ENCODE peak calls at places on chromosomes 1 and 21, in five cellular contexts. G is GM12891, K is IMR-90, B is adrenal gland, Z is K562. U is an unnamed sample.

GRCh38 chr1:28756846-28757245 is 20.1 kb downstream of the YTHDF2 start:
- DNase-seq in Z (no peak), G (no peak), K (no peak), B (no peak), U (no peak)

GRCh38 chr1:178513278-178513983 is 522 bp downstream of the TEX35 start:
- DNase-seq in Z (no peak), B (no peak), K (peak), G (no peak), U (no peak)

GRCh38 chr1:81802601-81803422 is 2.1 kb downstream of the ADGRL2 start:
- DNase-seq in Z (no peak), B (peak), K (peak), G (peak), U (peak)

GRCh38 chr21:26057488-26058170 is 112.9 kb downstream of the APP start:
- DNase-seq in B (no peak), Z (no peak), K (no peak), G (no peak), U (no peak)

GRCh38 chr1:81681104-81681503 is 119.6 kb upstream of the ADGRL2 start:
- DNase-seq in Z (no peak), K (no peak), G (no peak), B (no peak), U (no peak)

GRCh38 chr1:1631793-1632420 is at the start of gene MMP23B:
- DNase-seq in B (peak), G (peak), K (no peak), Z (no peak), U (no peak)

GRCh38 chr1:7940745-7941436 is at the start of gene TNFRSF9:
- DNase-seq in G (peak), Z (peak), K (peak), B (no peak), U (no peak)

GRCh38 chr1:237873487-237873927 is 17.2 kb downstream of the ZP4 start:
- DNase-seq in K (peak), B (peak), Z (no peak), G (no peak), U (no peak)

GRCh38 chr1:228830185-228830953 is 95.1 kb downstream of the RHOU start:
- DNase-seq in K (no peak), G (no peak), B (no peak), Z (no peak), U (no peak)

GRCh38 chr21:46021978-46022544 is 40.5 kb downstream of the COL6A1 start:
- DNase-seq in G (no peak), Z (no peak), B (no peak), K (no peak), U (peak)

GRCh38 chr21:28822882-28823335 is 169.8 kb downstream of the LTN1 start:
- DNase-seq in G (no peak), K (peak), B (no peak), Z (no peak), U (no peak)

GRCh38 chr1:170461362-170461761 is 70.6 kb upstream of the GORAB start:
- DNase-seq in Z (no peak), B (no peak), K (peak), G (no peak), U (no peak)

GRCh38 chr1:228000416-228000815 is 6.4 kb upstream of the WNT3A start:
- DNase-seq in Z (no peak), B (no peak), G (no peak), K (no peak), U (peak)

GRCh38 chr21:40631201-40631600 is 215.8 kb downstream of the DSCAM start:
- DNase-seq in Z (no peak), B (no peak), G (no peak), K (no peak), U (no peak)

GRCh38 chr1:82775402-82776000 is 974.8 kb downstream of the ADGRL2 start:
- DNase-seq in K (no peak), Z (peak), G (no peak), B (peak), U (no peak)

GRCh38 chr1:210373878-210374599 is 45.3 kb downstream of the HHAT start:
- DNase-seq in B (peak), K (peak), G (peak), Z (peak), U (no peak)

GRCh38 chr1:229116114-229116513 is 154.8 kb upstream of the RAB4A start:
- DNase-seq in K (peak), Z (no peak), B (no peak), G (no peak), U (no peak)

GRCh38 chr21:45347712-45348477 is 57.1 kb upstream of the COL18A1 start:
- DNase-seq in B (no peak), G (no peak), K (no peak), Z (no peak), U (no peak)

GRCh38 chr1:32724678-32725594 is 22.4 kb upstream of the SYNC start:
- DNase-seq in Z (peak), K (peak), B (peak), G (no peak), U (no peak)

GRCh38 chr1:110091791-110092190 is 20.5 kb upstream of the UBL4B start:
- DNase-seq in K (peak), Z (no peak), G (no peak), B (no peak), U (no peak)

GRCh38 chr1:48499211-48499610 is 27.2 kb upstream of the SPATA6 start:
- DNase-seq in Z (no peak), K (no peak), B (no peak), G (no peak), U (no peak)

GRCh38 chr1:17475729-17476128 is 36.3 kb upstream of the RCC2 start:
- DNase-seq in K (peak), B (peak), G (no peak), Z (no peak), U (no peak)

GRCh38 chr1:1259119-1259488 is 12.6 kb upstream of the C1QTNF12 start:
- DNase-seq in Z (no peak), K (no peak), G (no peak), B (no peak), U (no peak)

GRCh38 chr21:40386301-40386911 is 460.6 kb downstream of the DSCAM start:
- DNase-seq in B (peak), Z (peak), K (no peak), G (no peak), U (no peak)

GRCh38 chr1:20187103-20187812 is 940 bp upstream of the PLA2G2C start:
- DNase-seq in Z (no peak), G (no peak), B (no peak), K (no peak), U (no peak)

GRCh38 chr1:177301425-177302124 is 130.8 kb downstream of the BRINP2 start:
- DNase-seq in K (no peak), B (no peak), G (no peak), Z (no peak), U (no peak)

GRCh38 chr1:169891539-169891885 is 2.2 kb downstream of the SCYL3 start:
- DNase-seq in G (no peak), K (no peak), B (peak), Z (no peak), U (no peak)

GRCh38 chr1:183577897-183578470 is 12.3 kb downstream of the NCF2 start:
- DNase-seq in G (no peak), K (no peak), Z (no peak), B (no peak), U (no peak)

GRCh38 chr1:161492827-161493226 is 12.4 kb upstream of the FCGR2A start:
- DNase-seq in K (no peak), Z (no peak), G (no peak), B (no peak), U (no peak)

GRCh38 chr1:220217383-220217988 is 54.8 kb downstream of the RAB3GAP2 start:
- DNase-seq in G (no peak), Z (peak), K (no peak), B (no peak), U (no peak)

GRCh38 chr1:161106434-161106833 is 8.3 kb downstream of the KLHDC9 start:
- DNase-seq in Z (no peak), B (no peak), G (no peak), K (no peak), U (no peak)

GRCh38 chr1:65193129-65193528 is 45.1 kb downstream of the AK4 start:
- DNase-seq in K (no peak), G (no peak), Z (no peak), B (no peak), U (no peak)

GRCh38 chr1:235946570-235946981 is 79.9 kb upstream of the LYST start:
- DNase-seq in G (no peak), Z (no peak), B (no peak), K (peak), U (no peak)

GRCh38 chr1:85378526-85378925 is 86.4 kb downstream of the DDAH1 start:
- DNase-seq in K (no peak), G (no peak), B (no peak), Z (no peak), U (no peak)

GRCh38 chr1:228081578-228082259 is 789 bp upstream of the ARF1 start:
- DNase-seq in Z (peak), B (peak), G (no peak), K (no peak), U (no peak)

GRCh38 chr1:119714583-119714982 is 2.8 kb downstream of the PHGDH start:
- DNase-seq in B (no peak), Z (no peak), K (no peak), G (no peak), U (no peak)

GRCh38 chr1:117697220-117697781 is 91.5 kb downstream of the TENT5C start:
- DNase-seq in B (no peak), G (no peak), K (peak), Z (peak), U (no peak)

GRCh38 chr1:67978988-67979516 is 71.4 kb downstream of the DIRAS3 start:
- DNase-seq in G (no peak), K (peak), Z (no peak), B (no peak), U (no peak)

GRCh38 chr1:184861755-184862336 is 107.2 kb upstream of the EDEM3 start:
- DNase-seq in B (no peak), G (no peak), K (no peak), Z (no peak), U (no peak)
- TF ChIP-seq POLR2A in B (no peak), G (no peak), K (no peak), Z (no peak), U (no peak)

DNA sequence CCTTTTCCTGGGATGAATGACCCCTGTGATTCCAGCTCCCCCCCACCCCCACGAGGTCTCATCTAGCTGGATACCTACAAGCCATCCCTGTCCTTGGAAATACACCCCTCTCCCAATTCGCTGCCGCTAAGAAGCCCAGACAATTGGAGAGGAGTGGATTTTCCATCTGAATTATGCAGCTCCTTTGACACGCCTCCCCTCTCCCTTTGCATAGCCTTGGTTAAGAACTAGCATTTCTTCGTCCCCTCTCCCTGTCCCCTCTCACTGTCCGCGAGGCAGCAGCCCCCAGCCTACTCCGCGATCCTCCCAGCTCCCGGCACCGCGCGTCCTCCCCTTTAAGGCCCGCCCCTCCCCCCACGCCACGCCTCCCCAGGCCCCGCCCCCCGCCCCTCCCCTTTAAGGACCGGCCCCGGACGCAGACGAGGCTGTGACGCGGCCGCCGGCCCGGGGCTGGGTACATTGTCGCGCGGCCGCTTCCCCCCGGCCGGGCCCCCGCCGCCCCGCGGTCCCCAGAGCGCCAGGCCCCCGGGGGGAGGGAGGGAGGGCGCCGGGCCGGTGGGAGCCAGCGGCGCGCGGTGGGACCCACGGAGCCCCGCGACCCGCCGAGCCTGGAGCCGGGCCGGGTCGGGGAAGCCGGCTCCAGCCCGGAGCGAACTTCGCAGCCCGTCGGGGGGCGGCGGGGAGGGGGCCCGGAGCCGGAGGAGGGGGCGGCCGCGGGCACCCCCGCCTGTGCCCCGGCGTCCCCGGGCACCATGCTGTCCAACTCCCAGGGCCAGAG is at the start of gene MAPKAPK2:
- DNase-seq in B (peak), K (peak), Z (peak), G (peak), U (peak)
- TF ChIP-seq POLR2A in B (peak), K (peak), Z (no peak), G (no peak), U (no peak)

GRCh38 chr1:232627645-232628334 is 2.1 kb downstream of the SIPA1L2 start:
- DNase-seq in G (no peak), K (peak), B (no peak), Z (no peak), U (no peak)

GRCh38 chr1:232627171-232627570 is 2.8 kb downstream of the SIPA1L2 start:
- DNase-seq in B (no peak), Z (no peak), G (no peak), K (no peak), U (no peak)

GRCh38 chr1:232624892-232625291 is 5.0 kb downstream of the SIPA1L2 start:
- DNase-seq in B (no peak), K (no peak), Z (no peak), G (no peak), U (no peak)

GRCh38 chr1:232626452-232626851 is 3.5 kb downstream of the SIPA1L2 start:
- DNase-seq in B (no peak), K (peak), Z (no peak), G (no peak), U (no peak)

GRCh38 chr1:232625319-232625868 is 4.5 kb downstream of the SIPA1L2 start:
- DNase-seq in G (no peak), K (no peak), B (no peak), Z (no peak), U (no peak)
- TF ChIP-seq POLR2A in G (no peak), K (no peak), B (no peak), Z (no peak), U (no peak)

GRCh38 chr1:54135436-54136120 is 17.2 kb downstream of the CDCP2 start:
- DNase-seq in Z (no peak), G (no peak), K (peak), B (no peak), U (no peak)

GRCh38 chr1:54134301-54134700 is 18.5 kb downstream of the CDCP2 start:
- DNase-seq in K (no peak), B (no peak), Z (no peak), G (no peak), U (no peak)

GRCh38 chr1:54131419-54131818 is 21.4 kb downstream of the CDCP2 start:
- DNase-seq in G (no peak), K (no peak), Z (no peak), B (no peak), U (no peak)

GRCh38 chr1:54129858-54130257 is 22.9 kb downstream of the CDCP2 start:
- DNase-seq in B (no peak), Z (no peak), G (no peak), K (no peak), U (no peak)

GRCh38 chr1:54132485-54132884 is 20.3 kb downstream of the CDCP2 start:
- DNase-seq in B (no peak), K (peak), Z (no peak), G (no peak), U (no peak)
- TF ChIP-seq POLR2A in B (no peak), K (no peak), Z (no peak), G (no peak), U (no peak)

DNA sequence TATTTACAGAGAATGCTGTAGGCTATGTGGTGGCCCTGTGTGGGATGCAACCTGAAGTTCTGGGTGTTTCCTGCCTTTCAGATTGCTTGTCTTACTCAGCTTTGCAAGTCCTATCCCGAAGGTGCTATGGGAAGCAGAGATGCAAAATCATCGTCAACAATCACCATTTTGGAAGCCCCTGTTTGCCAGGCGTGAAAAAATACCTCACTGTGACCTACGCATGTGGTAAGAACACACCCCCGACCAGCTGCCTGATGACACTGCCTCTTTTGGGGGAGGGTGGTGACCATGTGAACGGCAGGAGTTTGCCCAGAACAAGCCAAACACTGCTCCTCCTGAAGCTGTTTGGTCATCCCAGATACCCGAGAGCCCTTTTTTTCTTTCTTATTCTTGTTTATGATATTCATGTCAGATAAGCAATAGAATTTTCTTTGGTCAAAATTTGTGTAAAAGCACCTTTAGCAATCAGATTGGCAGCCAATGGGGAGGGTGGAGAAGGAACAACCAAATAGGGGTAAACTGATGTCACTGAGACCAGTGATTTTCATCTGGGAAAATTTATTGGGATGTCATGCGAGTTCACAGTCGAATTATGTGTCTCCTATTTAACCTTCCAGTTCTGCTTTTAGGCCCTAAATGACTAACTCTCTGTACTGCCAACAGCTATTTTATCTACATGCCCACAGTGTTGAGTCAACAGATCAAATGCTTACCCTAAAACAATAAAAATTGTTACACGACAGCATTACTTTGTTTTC is 82.6 kb downstream of the EVA1C start:
- DNase-seq in Z (peak), K (peak), B (no peak), G (no peak), U (no peak)
- TF ChIP-seq POLR2A in Z (no peak), K (no peak), B (no peak), G (no peak), U (no peak)

DNA sequence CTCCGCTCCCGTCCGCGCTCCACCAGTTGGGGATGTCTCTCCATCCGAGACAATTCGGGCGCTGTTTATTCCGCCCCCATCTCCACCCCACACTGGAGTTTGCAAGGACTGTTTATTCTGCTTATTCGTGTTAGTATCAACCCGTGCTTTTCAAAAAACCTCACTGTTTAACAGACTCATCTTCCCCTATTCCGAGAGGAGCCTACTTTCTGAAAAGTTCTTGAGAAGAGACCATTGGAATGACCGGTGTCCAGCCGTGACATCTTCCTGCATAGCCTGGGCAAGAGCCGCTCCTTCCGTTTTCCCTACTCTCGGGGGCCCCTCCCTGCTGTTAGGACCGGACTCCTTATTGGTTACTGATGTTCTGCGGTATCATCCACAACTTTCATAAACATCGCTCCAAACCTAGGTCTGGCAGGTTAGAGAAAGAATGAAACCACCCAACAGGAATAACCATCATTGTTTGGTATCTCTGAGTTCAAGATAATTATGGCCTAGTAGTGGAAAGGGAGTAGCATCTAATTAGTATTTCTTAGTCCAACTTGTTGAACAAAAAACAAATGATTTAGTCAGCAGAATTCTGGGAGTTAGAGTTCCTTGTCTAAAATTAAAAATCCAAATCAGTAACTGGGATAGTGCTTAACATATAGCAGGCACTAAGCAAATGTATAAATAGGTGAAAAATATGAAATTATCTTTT is 804 bp downstream of the STXBP3 start:
- DNase-seq in B (peak), Z (peak), G (no peak), K (peak), U (peak)
- TF ChIP-seq POLR2A in B (peak), Z (peak), G (no peak), K (peak), U (no peak)

DNA sequence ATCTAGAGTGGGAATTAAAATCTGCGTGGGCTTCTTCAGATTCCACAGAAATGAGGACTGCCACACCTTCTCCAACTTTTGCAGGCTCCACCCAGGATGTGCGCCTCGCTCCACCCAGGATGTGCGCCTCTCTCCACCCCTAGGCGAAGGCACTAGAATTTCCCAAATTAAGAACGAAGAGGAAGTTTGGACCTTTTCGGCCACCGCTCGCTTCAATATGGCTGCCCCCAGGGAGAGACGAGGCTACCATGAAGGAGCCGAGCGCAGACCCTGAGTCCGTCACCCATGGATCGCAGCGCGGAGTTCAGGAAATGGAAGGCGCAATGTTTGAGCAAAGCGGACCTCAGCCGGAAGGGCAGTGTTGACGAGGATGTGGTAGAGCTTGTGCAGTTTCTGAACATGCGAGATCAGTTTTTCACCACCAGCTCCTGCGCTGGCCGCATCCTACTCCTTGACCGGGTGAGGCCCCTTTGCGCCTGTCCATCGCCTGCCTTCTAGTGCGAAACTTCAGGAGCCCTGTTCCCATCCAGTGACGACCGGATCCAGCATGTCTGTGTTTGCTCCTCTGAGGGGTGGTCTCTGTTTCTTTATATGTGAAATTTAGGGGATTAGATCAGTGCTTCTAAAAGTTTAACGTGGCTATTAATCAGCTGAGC is at the start of the genes CRYZ and TYW3:
- DNase-seq in G (peak), Z (peak), K (peak), B (peak), U (peak)
- TF ChIP-seq POLR2A in G (peak), Z (peak), K (peak), B (peak), U (no peak)

U was measured in lower leg skin.